ENCODE peak calls at places on chromosomes 6 and 20, in six cellular contexts. One of them, this sample, is unnamed.

GRCh38 chr6:31205638-31206037 is 35.2 kb upstream of the POU5F1 start:
- DNase-seq in SK-N-SH: no peak
- DNase-seq in HepG2: no peak
- DNase-seq in H1: no peak
- DNase-seq in GM12878: no peak
- DNase-seq in K562: no peak
- DNase-seq in this sample: no peak

GRCh38 chr6:70119218-70119835 is 183.6 kb downstream of the COL9A1 start:
- DNase-seq in SK-N-SH: no peak
- DNase-seq in GM12878: no peak
- DNase-seq in H1: no peak
- DNase-seq in HepG2: peak; percentile 5
- DNase-seq in K562: no peak
- DNase-seq in this sample: no peak

GRCh38 chr6:98686008-98686601 is 148.3 kb upstream of the POU3F2 start:
- DNase-seq in K562: no peak
- DNase-seq in SK-N-SH: no peak
- DNase-seq in HepG2: no peak
- DNase-seq in GM12878: no peak
- DNase-seq in H1: no peak
- DNase-seq in this sample: no peak

GRCh38 chr20:51412333-51412761 is 130.2 kb downstream of the NFATC2 start:
- DNase-seq in HepG2: no peak
- DNase-seq in H1: no peak
- DNase-seq in SK-N-SH: peak; percentile 74
- DNase-seq in K562: no peak
- DNase-seq in GM12878: no peak
- DNase-seq in this sample: no peak

GRCh38 chr6:803191-803977 is 110.4 kb upstream of the EXOC2 start:
- DNase-seq in SK-N-SH: no peak
- DNase-seq in H1: no peak
- DNase-seq in HepG2: no peak
- DNase-seq in GM12878: no peak
- DNase-seq in K562: no peak
- DNase-seq in this sample: no peak

GRCh38 chr20:22524393-22525015 is 59.9 kb downstream of the FOXA2 start:
- DNase-seq in H1: no peak
- DNase-seq in K562: no peak
- DNase-seq in SK-N-SH: no peak
- DNase-seq in GM12878: no peak
- DNase-seq in HepG2: no peak
- DNase-seq in this sample: no peak

GRCh38 chr6:108945686-108946158 is 97.5 kb downstream of the ARMC2 start:
- DNase-seq in SK-N-SH: no peak
- DNase-seq in HepG2: no peak
- DNase-seq in GM12878: no peak
- DNase-seq in K562: no peak
- DNase-seq in H1: no peak
- DNase-seq in this sample: no peak

GRCh38 chr6:44264154-44265002 is 973 bp downstream of the NFKBIE start:
- DNase-seq in K562: no peak
- DNase-seq in H1: no peak
- DNase-seq in GM12878: no peak
- DNase-seq in SK-N-SH: peak; percentile 27
- DNase-seq in HepG2: no peak
- DNase-seq in this sample: no peak

GRCh38 chr6:81962198-81962597 is 209.7 kb upstream of the TENT5A start:
- DNase-seq in HepG2: no peak
- DNase-seq in GM12878: no peak
- DNase-seq in SK-N-SH: no peak
- DNase-seq in K562: no peak
- DNase-seq in H1: no peak
- DNase-seq in this sample: peak; percentile 43

GRCh38 chr6:104414723-104415122 is 445.0 kb downstream of the HACE1 start:
- DNase-seq in HepG2: no peak
- DNase-seq in SK-N-SH: no peak
- DNase-seq in K562: no peak
- DNase-seq in GM12878: no peak
- DNase-seq in H1: no peak
- DNase-seq in this sample: no peak

GRCh38 chr20:50789968-50790650 is 4.8 kb upstream of the BCAS4 start:
- DNase-seq in GM12878: no peak
- DNase-seq in HepG2: no peak
- DNase-seq in K562: no peak
- DNase-seq in SK-N-SH: no peak
- DNase-seq in H1: no peak
- DNase-seq in this sample: no peak

GRCh38 chr6:166572370-166573261 is 13.9 kb downstream of the RAMACL start:
- DNase-seq in GM12878: no peak
- DNase-seq in HepG2: no peak
- DNase-seq in H1: peak; percentile 25
- DNase-seq in K562: no peak
- DNase-seq in SK-N-SH: peak; percentile 50
- DNase-seq in this sample: no peak

GRCh38 chr20:44031822-44032582 is 117.3 kb downstream of the TOX2 start:
- DNase-seq in K562: no peak
- DNase-seq in H1: no peak
- DNase-seq in SK-N-SH: no peak
- DNase-seq in GM12878: no peak
- DNase-seq in HepG2: no peak
- DNase-seq in this sample: no peak

GRCh38 chr6:2630362-2630761 is 120.4 kb downstream of the MYLK4 start:
- DNase-seq in HepG2: peak; percentile 79
- DNase-seq in SK-N-SH: no peak
- DNase-seq in GM12878: no peak
- DNase-seq in H1: no peak
- DNase-seq in K562: peak; percentile 17
- DNase-seq in this sample: no peak

GRCh38 chr6:32086661-32087573 is 22.2 kb downstream of the TNXB start:
- DNase-seq in SK-N-SH: no peak
- DNase-seq in K562: no peak
- DNase-seq in HepG2: peak; percentile 27
- DNase-seq in H1: no peak
- DNase-seq in GM12878: peak; percentile 63
- DNase-seq in this sample: peak; percentile 33

GRCh38 chr20:38633577-38634093 is 32.0 kb downstream of the ARHGAP40 start:
- DNase-seq in K562: peak; percentile 87
- DNase-seq in H1: peak; percentile 51
- DNase-seq in GM12878: no peak
- DNase-seq in HepG2: peak; percentile 71
- DNase-seq in SK-N-SH: peak; percentile 86
- DNase-seq in this sample: peak; percentile 35

GRCh38 chr6:40779399-40779798 is 192.2 kb upstream of the LRFN2 start:
- DNase-seq in K562: no peak
- DNase-seq in H1: no peak
- DNase-seq in GM12878: no peak
- DNase-seq in SK-N-SH: no peak
- DNase-seq in HepG2: no peak
- DNase-seq in this sample: no peak

GRCh38 chr20:32595143-32595542 is 10.0 kb upstream of the NOL4L start:
- DNase-seq in SK-N-SH: no peak
- DNase-seq in GM12878: no peak
- DNase-seq in HepG2: no peak
- DNase-seq in K562: no peak
- DNase-seq in H1: no peak
- DNase-seq in this sample: no peak

GRCh38 chr20:62887860-62888239 is 26.2 kb upstream of the TCFL5 start:
- DNase-seq in HepG2: no peak
- DNase-seq in H1: no peak
- DNase-seq in K562: no peak
- DNase-seq in SK-N-SH: peak; percentile 26
- DNase-seq in GM12878: no peak
- DNase-seq in this sample: no peak

GRCh38 chr20:35304956-35305355 is 12.7 kb upstream of the FAM83C start:
- DNase-seq in HepG2: no peak
- DNase-seq in GM12878: no peak
- DNase-seq in H1: no peak
- DNase-seq in SK-N-SH: no peak
- DNase-seq in K562: no peak
- DNase-seq in this sample: no peak

GRCh38 chr6:12962995-12963394 is 246.4 kb downstream of the PHACTR1 start:
- DNase-seq in H1: no peak
- DNase-seq in GM12878: no peak
- DNase-seq in K562: no peak
- DNase-seq in SK-N-SH: no peak
- DNase-seq in HepG2: no peak
- DNase-seq in this sample: no peak

GRCh38 chr6:166736606-166737005 is 109.6 kb upstream of the RPS6KA2 start:
- DNase-seq in HepG2: no peak
- DNase-seq in GM12878: no peak
- DNase-seq in SK-N-SH: no peak
- DNase-seq in K562: no peak
- DNase-seq in H1: no peak
- DNase-seq in this sample: no peak

GRCh38 chr20:31985152-31985551 is 17.2 kb downstream of the XKR7 start:
- DNase-seq in HepG2: no peak
- DNase-seq in GM12878: no peak
- DNase-seq in H1: no peak
- DNase-seq in K562: no peak
- DNase-seq in SK-N-SH: no peak
- DNase-seq in this sample: no peak

GRCh38 chr6:49513153-49513989 is 13.6 kb downstream of the GLYATL3 start:
- DNase-seq in H1: no peak
- DNase-seq in HepG2: peak; percentile 58
- DNase-seq in GM12878: no peak
- DNase-seq in SK-N-SH: no peak
- DNase-seq in K562: no peak
- DNase-seq in this sample: no peak

GRCh38 chr6:143286280-143286795 is 164.2 kb downstream of the ADAT2 start:
- DNase-seq in H1: no peak
- DNase-seq in HepG2: no peak
- DNase-seq in GM12878: no peak
- DNase-seq in K562: no peak
- DNase-seq in SK-N-SH: no peak
- DNase-seq in this sample: no peak

GRCh38 chr6:168374541-168375071 is 55.0 kb upstream of the DACT2 start:
- DNase-seq in H1: no peak
- DNase-seq in SK-N-SH: no peak
- DNase-seq in K562: no peak
- DNase-seq in HepG2: no peak
- DNase-seq in GM12878: no peak
- DNase-seq in this sample: no peak
- TF ChIP-seq GABPA in H1: no peak
- TF ChIP-seq GABPA in SK-N-SH: no peak
- TF ChIP-seq GABPA in K562: no peak
- TF ChIP-seq GABPA in HepG2: no peak
- TF ChIP-seq GABPA in GM12878: no peak
- TF ChIP-seq GABPA in this sample: no peak

GRCh38 chr20:3204124-3204794 is at the start of gene DDRGK1:
- DNase-seq in SK-N-SH: peak; percentile 96
- DNase-seq in H1: no peak
- DNase-seq in K562: peak; percentile 86
- DNase-seq in HepG2: peak; percentile 85
- DNase-seq in GM12878: peak; percentile 65
- DNase-seq in this sample: peak; percentile 82

GRCh38 chr20:3199206-3199605 is 5.3 kb downstream of the DDRGK1 start:
- DNase-seq in GM12878: no peak
- DNase-seq in SK-N-SH: no peak
- DNase-seq in K562: no peak
- DNase-seq in HepG2: no peak
- DNase-seq in H1: no peak
- DNase-seq in this sample: no peak

GRCh38 chr20:3202965-3203314 is 1.5 kb downstream of the DDRGK1 start:
- DNase-seq in GM12878: no peak
- DNase-seq in K562: no peak
- DNase-seq in SK-N-SH: no peak
- DNase-seq in HepG2: no peak
- DNase-seq in H1: no peak
- DNase-seq in this sample: no peak

GRCh38 chr20:3199976-3200755 is 4.3 kb downstream of the DDRGK1 start:
- DNase-seq in K562: no peak
- DNase-seq in GM12878: no peak
- DNase-seq in SK-N-SH: no peak
- DNase-seq in H1: no peak
- DNase-seq in HepG2: no peak
- DNase-seq in this sample: no peak

GRCh38 chr20:3203315-3204123 is 963 bp downstream of the DDRGK1 start:
- DNase-seq in K562: peak; percentile 51
- DNase-seq in SK-N-SH: peak; percentile 74
- DNase-seq in GM12878: no peak
- DNase-seq in HepG2: peak; percentile 50
- DNase-seq in H1: no peak
- DNase-seq in this sample: peak; percentile 33
- TF ChIP-seq GABPA in K562: no peak
- TF ChIP-seq GABPA in SK-N-SH: no peak
- TF ChIP-seq GABPA in GM12878: no peak
- TF ChIP-seq GABPA in HepG2: no peak
- TF ChIP-seq GABPA in H1: no peak
- TF ChIP-seq GABPA in this sample: no peak

GRCh38 chr20:11467436-11467835 is 450.3 kb upstream of the BTBD3 start:
- DNase-seq in HepG2: no peak
- DNase-seq in H1: no peak
- DNase-seq in K562: no peak
- DNase-seq in GM12878: no peak
- DNase-seq in SK-N-SH: no peak
- DNase-seq in this sample: no peak

GRCh38 chr20:11468880-11469279 is 448.8 kb upstream of the BTBD3 start:
- DNase-seq in H1: no peak
- DNase-seq in HepG2: no peak
- DNase-seq in SK-N-SH: no peak
- DNase-seq in GM12878: no peak
- DNase-seq in K562: no peak
- DNase-seq in this sample: no peak

GRCh38 chr20:11473971-11474370 is 443.7 kb upstream of the BTBD3 start:
- DNase-seq in K562: no peak
- DNase-seq in SK-N-SH: no peak
- DNase-seq in H1: no peak
- DNase-seq in GM12878: no peak
- DNase-seq in HepG2: no peak
- DNase-seq in this sample: no peak

DNA sequence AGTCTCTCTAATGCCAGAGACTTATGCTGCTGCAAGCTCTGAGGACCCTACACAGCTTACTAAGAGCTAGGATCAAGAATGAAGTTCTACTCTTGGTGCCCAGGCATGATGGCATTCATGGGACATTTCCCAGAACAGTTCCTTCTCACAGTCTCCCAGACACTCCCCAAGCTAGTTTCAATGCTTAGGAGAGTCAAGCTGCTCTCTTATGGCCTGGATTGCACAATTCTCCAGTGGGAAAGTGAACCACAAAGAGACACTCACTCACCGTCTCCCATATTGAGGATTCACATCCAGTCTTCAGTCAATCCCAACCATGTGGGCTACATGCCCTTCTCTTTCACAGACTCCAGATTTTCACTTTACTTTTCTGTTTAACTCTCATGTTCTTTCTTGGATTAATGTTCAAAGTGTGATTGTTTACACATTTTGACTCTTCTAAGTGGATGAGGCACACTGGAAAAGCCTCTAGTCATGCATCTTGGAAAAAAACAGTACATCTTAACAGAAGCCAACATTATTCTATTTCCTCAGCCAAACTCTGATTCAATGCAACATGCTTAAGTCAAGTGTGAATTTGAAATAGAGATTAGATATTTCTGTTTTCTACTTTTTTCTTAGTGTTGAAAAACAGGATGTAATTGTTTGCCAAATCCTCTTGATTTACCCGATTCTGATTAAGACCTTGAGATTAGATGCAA is 447.7 kb upstream of the BTBD3 start:
- DNase-seq in K562: no peak
- DNase-seq in GM12878: no peak
- DNase-seq in HepG2: no peak
- DNase-seq in SK-N-SH: no peak
- DNase-seq in H1: no peak
- DNase-seq in this sample: no peak
- TF ChIP-seq GABPA in K562: no peak
- TF ChIP-seq GABPA in GM12878: no peak
- TF ChIP-seq GABPA in HepG2: no peak
- TF ChIP-seq GABPA in SK-N-SH: no peak
- TF ChIP-seq GABPA in H1: no peak
- TF ChIP-seq GABPA in this sample: no peak

GRCh38 chr6:161217631-161218030 is 56.2 kb downstream of the AGPAT4 start:
- DNase-seq in H1: no peak
- DNase-seq in GM12878: no peak
- DNase-seq in SK-N-SH: no peak
- DNase-seq in HepG2: no peak
- DNase-seq in K562: no peak
- DNase-seq in this sample: no peak
- TF ChIP-seq GABPA in H1: no peak
- TF ChIP-seq GABPA in GM12878: no peak
- TF ChIP-seq GABPA in SK-N-SH: no peak
- TF ChIP-seq GABPA in HepG2: no peak
- TF ChIP-seq GABPA in K562: no peak
- TF ChIP-seq GABPA in this sample: no peak

This sample was measured in HL-60.